ENCODE peak calls at places on chromosomes 13 and 19, in five cellular contexts. One of them, this sample, is unnamed.
A peak's percentile ranks its signal among the peaks of the same experiment; 100 is the strongest.

GRCh38 chr19:41426116-41426841 is 895 bp downstream of the B3GNT8 start:
- DNase-seq in fibroblast of lung: no peak
- DNase-seq in Panc1: no peak
- DNase-seq in AG04450: no peak
- DNase-seq in ascending aorta: no peak
- DNase-seq in this sample: no peak

GRCh38 chr13:40193290-40194203 is 472.9 kb downstream of the FOXO1 start:
- DNase-seq in fibroblast of lung: peak; percentile 54
- DNase-seq in Panc1: no peak
- DNase-seq in AG04450: no peak
- DNase-seq in ascending aorta: no peak
- DNase-seq in this sample: no peak

GRCh38 chr13:40505196-40505595 is 161.2 kb downstream of the FOXO1 start:
- DNase-seq in fibroblast of lung: peak; percentile 82
- DNase-seq in Panc1: no peak
- DNase-seq in AG04450: no peak
- DNase-seq in ascending aorta: no peak
- DNase-seq in this sample: no peak

GRCh38 chr19:35790981-35791813 is 15.8 kb downstream of the ARHGAP33 start:
- DNase-seq in fibroblast of lung: no peak
- DNase-seq in Panc1: no peak
- DNase-seq in AG04450: no peak
- DNase-seq in ascending aorta: no peak
- DNase-seq in this sample: no peak

GRCh38 chr13:61852116-61852515 is 436.5 kb upstream of the PCDH20 start:
- DNase-seq in fibroblast of lung: no peak
- DNase-seq in Panc1: no peak
- DNase-seq in AG04450: no peak
- DNase-seq in ascending aorta: no peak
- DNase-seq in this sample: no peak

GRCh38 chr13:87093399-87093798 is 577.8 kb upstream of the SLITRK5 start:
- DNase-seq in fibroblast of lung: peak; percentile 5
- DNase-seq in Panc1: no peak
- DNase-seq in AG04450: no peak
- DNase-seq in ascending aorta: no peak
- DNase-seq in this sample: no peak

GRCh38 chr13:93700115-93700514 is 473.5 kb downstream of the GPC6 start:
- DNase-seq in fibroblast of lung: peak; percentile 76
- DNase-seq in Panc1: no peak
- DNase-seq in AG04450: no peak
- DNase-seq in ascending aorta: no peak
- DNase-seq in this sample: no peak

GRCh38 chr19:23002690-23003422 is at the start of gene ZNF728:
- DNase-seq in fibroblast of lung: no peak
- DNase-seq in Panc1: no peak
- DNase-seq in AG04450: no peak
- DNase-seq in ascending aorta: peak; percentile 20
- DNase-seq in this sample: no peak

GRCh38 chr13:26220575-26220974 is 1.5 kb downstream of the RNF6 start:
- DNase-seq in fibroblast of lung: peak; percentile 71
- DNase-seq in Panc1: peak; percentile 5
- DNase-seq in AG04450: no peak
- DNase-seq in ascending aorta: no peak
- DNase-seq in this sample: no peak

GRCh38 chr13:64158910-64159309 is 2743.3 kb upstream of the PCDH20 start:
- DNase-seq in fibroblast of lung: peak; percentile 79
- DNase-seq in Panc1: no peak
- DNase-seq in AG04450: no peak
- DNase-seq in ascending aorta: no peak
- DNase-seq in this sample: no peak

GRCh38 chr19:10085641-10086031 is 481 bp upstream of the SHFL start:
- DNase-seq in fibroblast of lung: no peak
- DNase-seq in Panc1: no peak
- DNase-seq in AG04450: no peak
- DNase-seq in ascending aorta: no peak
- DNase-seq in this sample: no peak

GRCh38 chr19:46967578-46968018 is 52.0 kb upstream of the NPAS1 start:
- DNase-seq in fibroblast of lung: no peak
- DNase-seq in Panc1: no peak
- DNase-seq in AG04450: no peak
- DNase-seq in ascending aorta: no peak
- DNase-seq in this sample: no peak

GRCh38 chr19:49114630-49115363 is 627 bp downstream of the LIN7B start:
- DNase-seq in fibroblast of lung: peak; percentile 55
- DNase-seq in Panc1: no peak
- DNase-seq in AG04450: no peak
- DNase-seq in ascending aorta: no peak
- DNase-seq in this sample: no peak

GRCh38 chr19:55325172-55325571 is at the start of gene TMEM150B:
- DNase-seq in fibroblast of lung: no peak
- DNase-seq in Panc1: no peak
- DNase-seq in AG04450: no peak
- DNase-seq in ascending aorta: no peak
- DNase-seq in this sample: no peak

GRCh38 chr19:397321-397720 is 11.6 kb downstream of the C2CD4C start:
- DNase-seq in fibroblast of lung: no peak
- DNase-seq in Panc1: no peak
- DNase-seq in AG04450: no peak
- DNase-seq in ascending aorta: no peak
- DNase-seq in this sample: no peak

GRCh38 chr13:75226755-75227435 is 255.1 kb downstream of the TBC1D4 start:
- DNase-seq in fibroblast of lung: peak; percentile 99
- DNase-seq in Panc1: no peak
- DNase-seq in AG04450: peak; percentile 54
- DNase-seq in ascending aorta: no peak
- DNase-seq in this sample: peak; percentile 92

GRCh38 chr19:18418725-18419194 is 438 bp upstream of the SSBP4 start:
- DNase-seq in fibroblast of lung: no peak
- DNase-seq in Panc1: no peak
- DNase-seq in AG04450: no peak
- DNase-seq in ascending aorta: no peak
- DNase-seq in this sample: no peak

GRCh38 chr19:18417250-18418033 is 1.8 kb upstream of the SSBP4 start:
- DNase-seq in fibroblast of lung: peak; percentile 83
- DNase-seq in Panc1: no peak
- DNase-seq in AG04450: no peak
- DNase-seq in ascending aorta: no peak
- DNase-seq in this sample: no peak

GRCh38 chr19:18416778-18417249 is 2.4 kb upstream of the SSBP4 start:
- DNase-seq in fibroblast of lung: peak; percentile 83
- DNase-seq in Panc1: no peak
- DNase-seq in AG04450: no peak
- DNase-seq in ascending aorta: no peak
- DNase-seq in this sample: no peak

GRCh38 chr19:18419195-18419698 is at the start of gene SSBP4:
- DNase-seq in fibroblast of lung: peak; percentile 75
- DNase-seq in Panc1: no peak
- DNase-seq in AG04450: no peak
- DNase-seq in ascending aorta: no peak
- DNase-seq in this sample: no peak

GRCh38 chr19:18418034-18418724 is 1.0 kb upstream of the SSBP4 start:
- DNase-seq in fibroblast of lung: no peak
- DNase-seq in Panc1: no peak
- DNase-seq in AG04450: no peak
- DNase-seq in ascending aorta: no peak
- DNase-seq in this sample: no peak
- H3K4me3 ChIP-seq in fibroblast of lung: peak overlapping the region; percentile 12
- H3K4me3 ChIP-seq in Panc1: peak overlapping the region; percentile 60
- H3K4me3 ChIP-seq in AG04450: peak overlapping the region; percentile 27
- H3K4me3 ChIP-seq in ascending aorta: peak overlapping the region; percentile 57
- H3K4me3 ChIP-seq in this sample: peak overlapping the region; percentile 29

DNA sequence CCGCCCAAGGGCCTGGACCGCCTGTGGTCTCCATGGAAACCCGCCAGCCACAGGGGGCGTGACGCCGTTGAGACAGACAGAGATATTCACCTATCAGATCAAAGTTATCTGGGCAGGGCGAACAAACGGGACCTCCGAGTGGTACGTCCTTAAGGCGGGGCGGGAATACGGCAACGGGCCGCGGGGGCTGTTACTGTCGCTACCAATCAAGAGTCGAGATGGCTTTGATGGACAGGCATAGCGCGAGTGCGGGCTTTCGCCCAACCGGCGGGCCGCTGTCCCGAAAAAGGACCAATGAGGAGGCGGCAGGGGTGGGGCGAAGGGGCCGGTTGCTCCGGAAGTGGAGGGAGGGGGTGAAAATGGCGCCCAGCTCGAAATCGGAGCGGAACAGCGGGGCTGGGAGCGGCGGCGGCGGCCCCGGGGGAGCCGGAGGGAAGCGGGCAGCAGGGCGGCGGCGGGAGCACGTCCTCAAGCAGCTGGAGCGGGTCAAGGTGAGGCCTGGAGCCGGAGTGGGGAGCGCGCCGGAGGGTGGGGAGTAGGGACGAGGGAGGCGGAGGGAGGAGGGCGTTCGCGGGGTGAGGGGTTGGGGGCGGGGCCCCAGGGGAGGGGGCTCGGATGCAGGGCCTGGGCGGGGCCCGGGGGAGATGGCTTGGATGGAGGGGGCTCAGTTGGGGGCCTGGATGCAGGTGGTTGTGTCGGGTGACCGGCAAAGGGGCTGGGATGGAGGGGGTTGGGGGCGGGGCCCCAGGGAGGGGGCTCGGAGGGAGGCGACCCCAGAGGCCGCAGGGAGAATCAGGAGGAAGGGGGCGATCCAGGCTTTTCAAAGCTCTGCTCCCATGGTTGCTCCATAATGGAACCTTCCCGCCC is at the start of gene DCAF15:
- DNase-seq in fibroblast of lung: peak; percentile 99
- DNase-seq in Panc1: peak; percentile 95
- DNase-seq in AG04450: peak; percentile 99
- DNase-seq in ascending aorta: peak; percentile 99
- DNase-seq in this sample: peak; percentile 98
- TF ChIP-seq CTCF in fibroblast of lung: no peak
- TF ChIP-seq CTCF in Panc1: no peak
- TF ChIP-seq CTCF in AG04450: no peak
- TF ChIP-seq CTCF in ascending aorta: no peak
- TF ChIP-seq CTCF in this sample: no peak

DNA sequence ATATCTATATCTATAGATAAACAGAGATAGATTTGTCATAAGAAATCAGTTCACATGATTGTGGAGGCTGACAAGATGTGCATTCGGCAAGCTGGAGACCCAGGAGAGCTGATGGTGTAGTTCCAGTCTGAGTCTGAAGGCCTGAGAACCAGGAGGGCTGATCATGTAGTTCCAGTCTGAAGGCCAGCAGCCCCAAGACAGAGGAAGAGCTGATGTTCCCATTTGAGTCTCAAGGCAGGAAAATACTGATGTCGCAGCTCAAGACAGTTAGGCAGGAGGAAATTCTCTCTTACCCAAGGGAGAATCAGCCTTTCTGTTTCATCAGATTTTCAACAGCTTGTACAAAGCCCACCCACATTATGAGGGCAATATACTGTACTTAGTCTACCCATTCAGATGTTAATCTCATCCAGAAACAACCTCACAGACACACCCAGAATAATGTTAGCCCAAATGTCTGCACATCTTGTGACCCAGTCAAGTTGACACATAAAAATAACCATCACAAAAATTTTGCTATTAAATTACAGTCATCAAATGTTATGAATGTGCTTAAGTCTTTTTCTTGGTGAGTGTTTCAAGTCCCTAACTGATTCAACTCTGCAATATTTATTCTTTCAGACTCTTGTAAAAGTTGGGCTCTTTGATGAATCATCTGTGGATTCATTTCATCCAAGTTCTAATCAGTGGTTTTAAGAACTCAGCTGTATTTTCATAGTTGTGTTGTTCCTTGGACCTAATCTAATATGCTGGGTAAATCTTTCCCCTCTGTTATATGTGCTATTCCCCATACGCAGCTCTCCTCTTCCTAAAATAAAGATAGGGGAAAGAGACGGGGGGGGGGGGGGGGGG is 22.7 kb upstream of the LRCH1 start:
- DNase-seq in fibroblast of lung: peak; percentile 68
- DNase-seq in Panc1: no peak
- DNase-seq in AG04450: no peak
- DNase-seq in ascending aorta: no peak
- DNase-seq in this sample: no peak
- H3K4me3 ChIP-seq in fibroblast of lung: no peak overlapping the region
- H3K4me3 ChIP-seq in Panc1: no peak overlapping the region
- H3K4me3 ChIP-seq in AG04450: no peak overlapping the region
- H3K4me3 ChIP-seq in ascending aorta: no peak overlapping the region
- H3K4me3 ChIP-seq in this sample: no peak overlapping the region

DNA sequence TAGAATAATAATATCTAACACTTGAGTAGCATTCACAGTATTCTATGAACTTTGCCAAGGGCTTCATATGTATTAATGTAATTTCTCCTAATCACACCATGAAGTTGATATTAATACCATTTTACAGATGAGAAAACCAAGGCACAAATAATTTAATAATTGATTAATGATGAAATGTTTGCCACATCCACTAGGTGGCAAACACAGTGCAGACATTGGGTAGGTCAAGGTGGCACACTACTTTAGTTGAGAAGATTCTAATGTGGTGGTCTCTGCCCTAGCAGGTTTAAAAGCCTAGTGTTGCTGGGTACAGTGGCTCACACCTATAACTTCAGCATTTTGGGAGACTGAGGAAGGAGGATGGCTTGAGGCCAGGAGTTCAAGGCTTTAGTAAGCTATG is 412.4 kb downstream of the SUCLA2 start:
- DNase-seq in fibroblast of lung: no peak
- DNase-seq in Panc1: no peak
- DNase-seq in AG04450: no peak
- DNase-seq in ascending aorta: no peak
- DNase-seq in this sample: no peak
- TF ChIP-seq CTCF in fibroblast of lung: no peak
- TF ChIP-seq CTCF in Panc1: no peak
- TF ChIP-seq CTCF in AG04450: no peak
- TF ChIP-seq CTCF in ascending aorta: no peak
- TF ChIP-seq CTCF in this sample: no peak

GRCh38 chr13:36163809-36164308 is 32.7 kb upstream of the DCLK1 start:
- DNase-seq in fibroblast of lung: peak; percentile 96
- DNase-seq in Panc1: no peak
- DNase-seq in AG04450: peak; percentile 55
- DNase-seq in ascending aorta: peak; percentile 18
- DNase-seq in this sample: peak; percentile 95
- H3K4me3 ChIP-seq in fibroblast of lung: no peak overlapping the region
- H3K4me3 ChIP-seq in Panc1: no peak overlapping the region
- H3K4me3 ChIP-seq in AG04450: no peak overlapping the region
- H3K4me3 ChIP-seq in ascending aorta: no peak overlapping the region
- H3K4me3 ChIP-seq in this sample: no peak overlapping the region

GRCh38 chr13:98103942-98104880 is 38.7 kb upstream of the FARP1 start:
- DNase-seq in fibroblast of lung: no peak
- DNase-seq in Panc1: no peak
- DNase-seq in AG04450: no peak
- DNase-seq in ascending aorta: no peak
- DNase-seq in this sample: no peak
- TF ChIP-seq CTCF in fibroblast of lung: peak; percentile 39
- TF ChIP-seq CTCF in Panc1: peak; percentile 35
- TF ChIP-seq CTCF in AG04450: peak; percentile 49
- TF ChIP-seq CTCF in ascending aorta: no peak
- TF ChIP-seq CTCF in this sample: peak; percentile 19

This sample was measured in AG04449.